ENCODE peak calls at places on chromosomes 13 and 19, in five cellular contexts. O is neuronal stem cell, R is H9, X is trophoblast cell, Q is H1. L is an unnamed sample.

GRCh38 chr13:44411841-44412240 is 38.2 kb downstream of the SERP2 start:
- DNase-seq in O (no peak), R (no peak), X (no peak), Q (no peak), L (no peak)

GRCh38 chr13:25733696-25734435 is 317.9 kb downstream of the SHISA2 start:
- DNase-seq in O (no peak), R (no peak), X (no peak), Q (no peak), L (no peak)

GRCh38 chr13:73138276-73138950 is 79.6 kb downstream of the KLF5 start:
- DNase-seq in O (no peak), R (no peak), X (peak; percentile 81), Q (no peak), L (peak; percentile 73)

GRCh38 chr13:81051873-81052272 is 710.9 kb upstream of the SPRY2 start:
- DNase-seq in O (no peak), R (no peak), X (no peak), Q (no peak), L (peak; percentile 3)

GRCh38 chr19:39327990-39328705 is 7.5 kb upstream of the LRFN1 start:
- DNase-seq in O (peak; percentile 83), R (peak; percentile 83), X (peak; percentile 90), Q (peak; percentile 99), L (peak; percentile 65)

GRCh38 chr13:27359203-27359821 is 65.1 kb upstream of the GTF3A start:
- DNase-seq in O (peak; percentile 49), R (peak; percentile 67), X (peak; percentile 73), Q (no peak), L (peak; percentile 70)

GRCh38 chr19:19137556-19138109 is 645 bp downstream of the TMEM161A start:
- DNase-seq in O (no peak), R (peak; percentile 26), X (no peak), Q (no peak), L (peak; percentile 6)

GRCh38 chr13:76271728-76272232 is 614.4 kb downstream of the KCTD12 start:
- DNase-seq in O (no peak), R (peak; percentile 38), X (peak; percentile 12), Q (no peak), L (no peak)

GRCh38 chr19:3075605-3076431 is 13.5 kb upstream of the TLE5 start:
- DNase-seq in O (no peak), R (peak; percentile 67), X (peak; percentile 75), Q (peak; percentile 91), L (no peak)

GRCh38 chr13:40477623-40478608 is 188.5 kb downstream of the FOXO1 start:
- DNase-seq in O (no peak), R (no peak), X (no peak), Q (no peak), L (peak; percentile 1)

GRCh38 chr19:18785179-18786124 is 5.7 kb downstream of the COMP start:
- DNase-seq in O (peak; percentile 81), R (peak; percentile 89), X (peak; percentile 36), Q (peak; percentile 98), L (peak; percentile 59)

GRCh38 chr19:1247747-1248453 is 483 bp upstream of the MIDN start:
- DNase-seq in O (no peak), R (peak; percentile 75), X (peak; percentile 72), Q (peak; percentile 91), L (peak; percentile 88)

GRCh38 chr13:114149774-114150740 is 17.6 kb upstream of the RASA3 start:
- DNase-seq in O (no peak), R (no peak), X (no peak), Q (no peak), L (no peak)

GRCh38 chr19:56301152-56301551 is 13.5 kb downstream of the ZSCAN5A start:
- DNase-seq in O (no peak), R (no peak), X (no peak), Q (no peak), L (peak; percentile 27)

GRCh38 chr13:112845511-112846144 is 123.4 kb upstream of the MCF2L start:
- DNase-seq in O (no peak), R (no peak), X (no peak), Q (no peak), L (no peak)

GRCh38 chr13:21733475-21734311 is 62.8 kb downstream of the FGF9 start:
- DNase-seq in O (no peak), R (no peak), X (peak; percentile 41), Q (no peak), L (no peak)

GRCh38 chr19:1243768-1244692 is 2.5 kb downstream of the ATP5F1D start:
- DNase-seq in O (no peak), R (peak; percentile 90), X (peak; percentile 84), Q (peak; percentile 94), L (peak; percentile 83)

GRCh38 chr19:2374808-2375207 is 14.7 kb downstream of the TMPRSS9 start:
- DNase-seq in O (no peak), R (no peak), X (no peak), Q (no peak), L (no peak)

GRCh38 chr13:66414196-66414800 is 815.8 kb downstream of the PCDH9 start:
- DNase-seq in O (no peak), R (no peak), X (no peak), Q (no peak), L (peak; percentile 7)

GRCh38 chr13:44930907-44931676 is 58.2 kb downstream of the NUFIP1 start:
- DNase-seq in O (no peak), R (no peak), X (peak; percentile 44), Q (no peak), L (peak; percentile 62)

DNA sequence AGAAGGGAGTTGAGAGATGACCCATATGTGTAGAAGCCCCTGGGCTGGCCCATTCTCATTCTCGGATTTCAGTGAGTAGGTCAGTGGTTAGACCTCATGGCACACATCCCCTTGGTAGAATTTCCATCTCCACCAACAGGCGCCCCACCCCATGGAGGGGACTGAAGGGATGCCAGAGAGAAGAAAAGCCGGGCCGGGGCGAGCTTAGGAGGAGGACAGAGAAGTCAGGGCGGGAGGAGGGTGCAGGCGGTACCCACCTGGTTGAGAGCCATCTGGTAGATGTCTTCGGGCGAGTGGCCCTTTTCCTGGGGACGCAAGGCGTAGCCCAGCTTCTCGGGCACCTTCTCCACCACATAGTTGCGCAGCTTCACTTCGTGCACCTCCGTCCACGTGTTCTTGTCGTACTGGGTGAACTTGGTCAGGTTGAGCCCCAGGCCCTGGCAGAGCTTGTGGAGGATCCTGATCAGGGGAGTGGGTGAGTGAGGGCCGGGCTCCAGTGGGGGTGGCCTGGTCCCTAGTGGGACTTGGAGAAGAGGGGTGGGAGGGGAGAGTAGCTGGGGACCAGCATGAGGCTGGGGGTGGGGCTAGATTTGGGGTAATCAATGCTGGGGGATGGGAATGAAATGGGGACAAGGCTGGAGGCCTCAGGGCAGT is 2.5 kb downstream of the IL4I1 start:
- DNase-seq in O (no peak), R (no peak), X (no peak), Q (no peak), L (no peak)
- H2BK12ac ChIP-seq in O (no peak overlapping the region), R (no peak overlapping the region), X (no peak overlapping the region), Q (no peak overlapping the region), L (no peak overlapping the region)

GRCh38 chr13:110422913-110423688 is 116.0 kb downstream of the COL4A2 start:
- DNase-seq in O (no peak), R (no peak), X (peak; percentile 42), Q (no peak), L (peak; percentile 36)
- H3K4ac ChIP-seq in O (no peak overlapping the region), R (no peak overlapping the region), X (no peak overlapping the region), Q (no peak overlapping the region), L (peak overlapping the region; percentile 3)

GRCh38 chr19:21127001-21127400 is 14.8 kb upstream of the ZNF431 start:
- DNase-seq in O (no peak), R (no peak), X (peak; percentile 8), Q (no peak), L (no peak)

GRCh38 chr19:21127898-21128297 is 13.9 kb upstream of the ZNF431 start:
- DNase-seq in O (no peak), R (no peak), X (no peak), Q (no peak), L (no peak)

GRCh38 chr19:21130097-21130775 is 11.6 kb upstream of the ZNF431 start:
- DNase-seq in O (no peak), R (no peak), X (peak; percentile 54), Q (no peak), L (no peak)

GRCh38 chr19:21126078-21126477 is 15.8 kb upstream of the ZNF431 start:
- DNase-seq in O (no peak), R (no peak), X (no peak), Q (no peak), L (no peak)

DNA sequence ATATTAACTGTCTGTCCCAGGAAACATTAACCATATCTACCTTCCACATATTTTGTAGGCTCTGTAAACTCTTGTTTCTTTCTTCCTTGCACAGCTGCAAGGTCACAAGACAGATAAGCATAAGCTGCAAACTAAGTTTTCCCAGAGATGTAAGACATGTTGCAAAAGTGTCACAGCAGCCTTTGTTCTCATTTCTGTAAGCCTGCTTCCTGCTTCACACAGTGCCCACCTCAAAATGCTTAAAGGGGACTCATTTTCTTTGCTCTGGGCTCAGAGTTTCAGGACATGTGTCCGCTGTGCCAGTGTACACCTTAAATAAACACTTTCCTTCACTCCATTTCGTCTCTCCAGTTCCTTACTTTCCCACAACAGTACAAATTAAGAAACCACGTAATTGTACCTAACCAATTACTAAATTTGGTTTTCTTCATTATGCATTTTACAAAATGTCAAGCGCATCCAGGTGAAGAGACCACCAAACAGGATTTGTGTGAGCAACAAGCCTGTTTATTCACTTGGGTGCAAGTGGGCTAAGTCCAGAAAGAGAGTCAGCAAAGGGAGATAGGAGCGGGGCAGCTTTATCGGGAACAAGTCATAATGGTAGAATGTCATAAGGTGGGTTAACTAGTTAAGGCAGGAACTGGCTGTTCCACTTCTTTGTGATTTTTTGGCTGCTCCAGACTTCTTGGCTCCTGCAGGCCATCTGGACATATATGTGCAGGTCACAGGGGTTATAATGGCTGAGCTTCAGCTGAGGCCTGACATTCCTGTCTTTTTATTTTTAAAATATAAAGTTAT is 12.7 kb upstream of the ZNF431 start:
- DNase-seq in O (no peak), R (no peak), X (peak; percentile 12), Q (no peak), L (no peak)
- H3K79me1 ChIP-seq in O (no peaks in the 10 kb centered on the region), R (no peaks in the 10 kb centered on the region), X (peaks cover 26% of the 10 kb centered on the region), Q (no peaks in the 10 kb centered on the region), L (no peaks in the 10 kb centered on the region)

DNA sequence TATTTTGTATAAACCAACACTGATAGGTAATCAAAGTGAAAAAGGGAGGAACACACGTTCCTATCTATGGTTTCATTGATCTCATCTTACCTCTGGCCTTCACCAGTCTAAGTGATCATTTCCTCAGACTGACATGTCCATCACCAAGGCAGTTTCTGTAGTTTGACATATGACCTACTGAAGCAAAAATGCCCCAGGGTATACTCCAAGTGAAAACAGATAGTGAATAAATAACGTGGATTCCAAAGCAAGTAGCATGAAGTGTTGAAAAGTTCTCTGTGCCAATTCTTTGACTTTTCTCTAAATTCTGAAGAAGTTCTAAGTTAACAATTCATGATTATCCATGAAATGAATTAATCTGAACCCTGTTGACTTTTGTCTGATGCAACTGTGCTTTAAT is 334.2 kb upstream of the SGCG start:
- DNase-seq in O (no peak), R (no peak), X (peak; percentile 47), Q (no peak), L (no peak)
- H2BK12ac ChIP-seq in O (no peak overlapping the region), R (no peak overlapping the region), X (no peak overlapping the region), Q (no peak overlapping the region), L (no peak overlapping the region)

GRCh38 chr13:107284168-107284567 is 716.2 kb upstream of the ARGLU1 start:
- DNase-seq in O (no peak), R (no peak), X (no peak), Q (no peak), L (peak; percentile 76)

GRCh38 chr13:107291875-107292274 is 723.9 kb upstream of the ARGLU1 start:
- DNase-seq in O (no peak), R (no peak), X (peak; percentile 67), Q (no peak), L (no peak)

GRCh38 chr13:107289540-107289939 is 721.6 kb upstream of the ARGLU1 start:
- DNase-seq in O (no peak), R (no peak), X (no peak), Q (no peak), L (no peak)
- H3K4ac ChIP-seq in O (no peak overlapping the region), R (no peak overlapping the region), X (no peak overlapping the region), Q (no peak overlapping the region), L (no peak overlapping the region)

GRCh38 chr19:41239961-41240574 is 21.0 kb downstream of the AXL start:
- DNase-seq in O (no peak), R (no peak), X (no peak), Q (no peak), L (no peak)
- H3K79me1 ChIP-seq in O (no peaks in the 10 kb centered on the region), R (no peaks in the 10 kb centered on the region), X (no peaks in the 10 kb centered on the region), Q (no peaks in the 10 kb centered on the region), L (peaks cover 34% of the 10 kb centered on the region)